ENCODE peak calls at places on chromosomes 16 and 17, in seven cellular contexts. M, B, T, L, Z, S and V are unnamed samples.

GRCh38 chr16:27781195-27781524 is 231.2 kb downstream of the KATNIP start:
- DNase-seq in L (peak; percentile 25), S (no peak), T (no peak), M (no peak), Z (no peak), B (peak; percentile 22), V (no peak)

GRCh38 chr17:82399601-82400101 is 18.5 kb upstream of the HEXD start:
- DNase-seq in M (no peak), T (no peak), L (no peak), Z (no peak), B (no peak), S (no peak), V (no peak)

GRCh38 chr16:78072275-78072674 is 27.2 kb upstream of the WWOX start:
- DNase-seq in Z (peak; percentile 90), S (no peak), L (no peak), B (no peak), T (no peak), M (no peak), V (peak; percentile 6)

GRCh38 chr17:74763565-74764387 is 12.4 kb downstream of the NAT9 start:
- DNase-seq in T (peak; percentile 97), S (no peak), M (peak; percentile 93), B (no peak), Z (no peak), L (no peak), V (no peak)

GRCh38 chr16:11160676-11161115 is 95.3 kb downstream of the SOCS1 start:
- DNase-seq in S (no peak), L (no peak), M (no peak), B (no peak), T (no peak), Z (no peak), V (no peak)

GRCh38 chr17:75352079-75352569 is 53.4 kb downstream of the GRB2 start:
- DNase-seq in S (no peak), L (no peak), B (no peak), T (no peak), M (peak; percentile 21), Z (peak; percentile 78), V (no peak)

GRCh38 chr17:77924757-77925336 is 33.7 kb upstream of the TNRC6C start:
- DNase-seq in Z (peak; percentile 83), B (peak; percentile 84), M (peak; percentile 58), L (peak; percentile 81), S (no peak), T (no peak), V (no peak)

GRCh38 chr16:27219161-27219560 is 15.8 kb downstream of the KDM8 start:
- DNase-seq in L (no peak), S (no peak), M (no peak), Z (no peak), T (no peak), B (no peak), V (no peak)

GRCh38 chr16:28596840-28597691 is at the start of gene SULT1A2:
- DNase-seq in Z (peak; percentile 48), M (peak; percentile 30), B (peak; percentile 15), S (no peak), T (peak; percentile 83), L (no peak), V (no peak)

GRCh38 chr17:48356866-48357265 is 73.1 kb downstream of the SKAP1 start:
- DNase-seq in M (no peak), T (no peak), B (no peak), Z (no peak), L (no peak), S (no peak), V (no peak)

GRCh38 chr17:73980517-73980916 is 223.0 kb upstream of the RPL38 start:
- DNase-seq in M (no peak), Z (no peak), B (no peak), L (no peak), T (no peak), S (no peak), V (no peak)

GRCh38 chr16:22948058-22948602 is 134.2 kb downstream of the HS3ST2 start:
- DNase-seq in Z (peak; percentile 78), S (no peak), M (no peak), L (no peak), T (no peak), B (no peak), V (no peak)

GRCh38 chr16:3481696-3482658 is 13.3 kb downstream of the C16orf90 start:
- DNase-seq in Z (no peak), S (no peak), M (no peak), B (no peak), L (no peak), T (no peak), V (no peak)

GRCh38 chr16:16086653-16087446 is 136.4 kb downstream of the ABCC6 start:
- DNase-seq in L (no peak), T (no peak), Z (no peak), M (no peak), S (no peak), B (no peak), V (no peak)

GRCh38 chr16:50306287-50306686 is 39.9 kb downstream of the ADCY7 start:
- DNase-seq in M (no peak), L (no peak), T (no peak), B (no peak), S (no peak), Z (no peak), V (no peak)

GRCh38 chr17:21001813-21002221 is 41.0 kb downstream of the USP22 start:
- DNase-seq in M (no peak), S (no peak), B (no peak), Z (no peak), T (no peak), L (peak; percentile 14), V (peak; percentile 26)

GRCh38 chr17:50212121-50212843 is 10.9 kb upstream of the COL1A1 start:
- DNase-seq in S (no peak), M (no peak), T (no peak), L (peak; percentile 85), B (peak; percentile 82), Z (no peak), V (no peak)

GRCh38 chr17:35147313-35147982 is at the start of gene UNC45B:
- DNase-seq in B (no peak), L (no peak), S (no peak), Z (no peak), M (no peak), T (no peak), V (no peak)

GRCh38 chr16:71344315-71344905 is 14.1 kb upstream of the CALB2 start:
- DNase-seq in L (no peak), Z (no peak), M (no peak), B (no peak), T (no peak), S (no peak), V (no peak)

GRCh38 chr17:43900183-43900857 is 7.0 kb downstream of the MPP2 start:
- DNase-seq in B (peak; percentile 63), M (peak; percentile 96), L (peak; percentile 68), Z (peak; percentile 95), S (peak; percentile 85), T (peak; percentile 63), V (peak; percentile 90)

GRCh38 chr16:88688013-88688778 is 1.9 kb upstream of the SNAI3 start:
- DNase-seq in B (no peak), T (no peak), Z (no peak), M (peak; percentile 47), L (no peak), S (no peak), V (no peak)

GRCh38 chr16:1175566-1176279 is 22.8 kb downstream of the CACNA1H start:
- DNase-seq in L (peak; percentile 5), Z (no peak), S (no peak), B (peak; percentile 56), M (no peak), T (peak; percentile 43), V (no peak)

GRCh38 chr16:84825896-84826557 is 6.2 kb downstream of the CRISPLD2 start:
- DNase-seq in L (peak; percentile 67), B (no peak), M (no peak), Z (no peak), T (no peak), S (no peak), V (peak; percentile 28)
- H3K4me1 ChIP-seq in L (peaks cover 34% of the 10 kb centered on the region), B (peaks cover 22% of the 10 kb centered on the region), M (no peaks in the 10 kb centered on the region), Z (no peaks in the 10 kb centered on the region), T (peaks cover 9% of the 10 kb centered on the region), S (no peaks in the 10 kb centered on the region), V (peaks cover 19% of the 10 kb centered on the region)

DNA sequence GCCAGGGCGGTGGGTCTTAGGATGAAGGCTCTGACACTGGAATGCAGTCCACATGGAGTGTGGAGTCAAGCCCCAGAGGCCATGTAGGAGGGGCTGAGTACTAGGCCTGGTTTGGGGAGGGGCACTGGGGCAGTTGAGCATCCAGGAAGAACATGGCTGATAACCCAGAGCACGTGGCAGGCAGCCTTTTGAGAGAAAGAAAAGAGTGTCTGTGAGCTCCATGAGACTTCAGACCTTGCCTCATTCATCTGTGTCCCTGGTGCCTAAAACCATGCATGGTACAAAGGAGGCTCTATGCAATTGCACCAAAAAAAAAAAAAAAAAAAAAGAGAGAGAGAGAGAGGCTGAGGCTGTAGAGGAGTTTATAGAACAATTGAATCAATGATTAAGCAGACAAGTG is 14.6 kb downstream of the SLC46A1 start:
- DNase-seq in M (no peak), T (no peak), Z (no peak), B (no peak), S (no peak), L (no peak), V (no peak)
- TF ChIP-seq EZH2 in M (no peak), T (no peak), Z (no peak), B (no peak), S (no peak), L (no peak), V (no peak)

DNA sequence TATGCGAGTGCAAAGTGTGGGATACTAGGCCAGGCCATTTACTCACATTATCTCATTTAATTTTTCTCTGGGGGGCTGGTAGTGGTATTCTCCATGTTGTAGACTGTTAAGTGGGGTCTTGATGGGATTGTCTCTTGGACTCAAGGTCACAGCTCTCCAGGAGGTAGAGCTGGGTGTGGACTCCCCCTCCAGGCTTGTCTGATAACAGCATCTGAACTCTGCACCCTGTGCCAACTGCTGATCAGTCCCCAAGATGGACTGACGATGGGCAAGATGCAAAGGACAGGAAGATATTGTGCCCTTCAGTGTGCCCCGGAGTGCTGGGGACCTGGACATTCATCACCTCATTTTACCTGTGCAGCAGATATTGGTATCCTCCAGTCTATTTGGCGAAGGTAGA is 147.8 kb downstream of the MSI2 start:
- DNase-seq in B (no peak), T (peak; percentile 35), L (no peak), S (no peak), M (no peak), Z (no peak), V (peak; percentile 26)
- TF ChIP-seq CTCF in B (no peak), T (peak; percentile 60), L (no peak), S (peak; percentile 3), M (no peak), Z (peak; percentile 25), V (peak; percentile 54)

GRCh38 chr17:71496552-71496951 is 624.3 kb upstream of the SOX9 start:
- DNase-seq in S (no peak), Z (no peak), T (no peak), L (no peak), M (no peak), B (peak; percentile 45), V (no peak)

GRCh38 chr17:71495420-71495819 is 625.4 kb upstream of the SOX9 start:
- DNase-seq in L (no peak), Z (no peak), S (no peak), M (no peak), B (no peak), T (no peak), V (no peak)

GRCh38 chr17:71494045-71494444 is 626.8 kb upstream of the SOX9 start:
- DNase-seq in T (no peak), L (no peak), Z (no peak), S (no peak), M (no peak), B (peak; percentile 81), V (no peak)

DNA sequence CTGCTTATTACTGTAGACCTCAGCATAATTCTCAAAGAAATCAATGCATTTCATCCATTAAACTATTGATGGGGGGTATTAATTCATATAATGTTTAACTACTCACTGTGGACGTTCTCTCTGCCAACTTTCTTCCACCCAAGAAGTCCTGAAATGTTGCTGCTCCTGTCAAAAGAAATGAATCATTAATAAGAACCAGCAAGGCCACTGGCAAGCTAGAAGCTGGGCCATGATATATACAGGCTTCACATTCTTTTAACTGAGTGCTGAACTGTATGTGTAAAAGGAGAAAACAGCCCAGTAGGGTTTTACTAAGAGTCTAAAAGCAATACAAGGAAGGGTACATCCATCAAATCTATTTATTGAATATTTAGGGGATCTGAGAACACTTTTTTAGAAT is 626.4 kb upstream of the SOX9 start:
- DNase-seq in S (no peak), B (peak; percentile 66), T (no peak), L (no peak), M (no peak), Z (no peak), V (no peak)
- H3K4me1 ChIP-seq in S (no peaks in the 10 kb centered on the region), B (peaks cover 9% of the 10 kb centered on the region), T (no peaks in the 10 kb centered on the region), L (no peaks in the 10 kb centered on the region), M (no peaks in the 10 kb centered on the region), Z (no peaks in the 10 kb centered on the region), V (no peaks in the 10 kb centered on the region)